ENCODE peak calls at places on chromosomes 16 and 17, in ten cellular contexts. P is posterior cingulate gyrus; N is hepatic stellate cell; Y is stimulated activated CD4-positive, alpha-beta T cell treated with anti-CD3 and anti-CD28 coated beads, Interleukin-2, amount 100 ng/mL, for 48 hours; Q is NCI-H1930; X is AG09319; J is HFFc6; H is NCI-H1092; B is mesenteric fat pad; W is tibial nerve. K is an unnamed sample.

GRCh38 chr17:63836811-63837210 is 5.7 kb downstream of the SMARCD2 start:
- DNase-seq in Q (no peak), X (no peak), W (no peak), H (no peak), J (no peak), Y (no peak), B (no peak), P (no peak), N (no peak), K (no peak)

GRCh38 chr16:49739381-49739780 is 116.5 kb downstream of the ZNF423 start:
- DNase-seq in P (no peak), Y (no peak), W (no peak), B (no peak), N (no peak), J (no peak), H (no peak), Q (no peak), X (no peak), K (no peak)

GRCh38 chr16:8872071-8872470 is 3.3 kb upstream of the CARHSP1 start:
- DNase-seq in J (no peak), Y (no peak), X (no peak), W (no peak), B (no peak), N (no peak), P (no peak), H (no peak), Q (no peak), K (no peak)

GRCh38 chr17:7445011-7445927 is at the start of gene CHRNB1:
- DNase-seq in B (no peak), H (no peak), J (no peak), X (no peak), Y (no peak), N (peak), W (peak), Q (no peak), P (peak), K (no peak)

GRCh38 chr17:38709864-38710602 is 5.0 kb downstream of the MLLT6 start:
- DNase-seq in P (no peak), W (no peak), Y (no peak), B (no peak), H (no peak), Q (no peak), J (no peak), N (no peak), X (no peak), K (no peak)

GRCh38 chr17:61453563-61453962 is 1.3 kb downstream of the TBX4 start:
- DNase-seq in J (no peak), P (no peak), N (no peak), H (no peak), W (no peak), X (no peak), Q (no peak), B (no peak), Y (no peak), K (peak)

GRCh38 chr17:38559025-38559879 is 46.5 kb downstream of the SRCIN1 start:
- DNase-seq in H (peak), P (peak), Y (peak), W (peak), B (peak), X (no peak), Q (peak), J (peak), N (no peak), K (peak)

GRCh38 chr17:31499771-31500554 is 108.5 kb downstream of the RAB11FIP4 start:
- DNase-seq in Q (no peak), B (no peak), W (no peak), N (no peak), P (peak), X (no peak), H (no peak), Y (no peak), J (peak), K (peak)

GRCh38 chr16:68237243-68238028 is 1.5 kb upstream of the ESRP2 start:
- DNase-seq in H (peak), B (peak), Q (peak), P (peak), Y (peak), W (peak), X (peak), N (peak), J (peak), K (peak)

GRCh38 chr16:88302666-88303065 is 80.1 kb upstream of the ZNF469 start:
- DNase-seq in X (no peak), B (no peak), P (no peak), W (no peak), H (no peak), Y (no peak), Q (no peak), N (no peak), J (no peak), K (no peak)

GRCh38 chr16:3857189-3858013 is 23.1 kb downstream of the CREBBP start:
- DNase-seq in X (no peak), P (no peak), H (no peak), J (no peak), B (no peak), N (no peak), W (peak), Y (no peak), Q (no peak), K (peak)

GRCh38 chr16:57283214-57283955 is 1.1 kb downstream of the PLLP start:
- DNase-seq in Y (no peak), B (no peak), H (no peak), Q (no peak), N (no peak), W (no peak), X (no peak), J (no peak), P (no peak), K (no peak)

GRCh38 chr16:58461056-58461455 is 38.9 kb upstream of the NDRG4 start:
- DNase-seq in Y (no peak), J (no peak), P (no peak), W (no peak), Q (no peak), B (no peak), H (no peak), X (no peak), N (no peak), K (no peak)

GRCh38 chr17:16460796-16461605 is 31.0 kb downstream of the LRRC75A start:
- DNase-seq in W (no peak), H (no peak), X (no peak), B (no peak), J (no peak), N (no peak), P (peak), Q (no peak), Y (no peak), K (no peak)